ENCODE peak calls at places on chromosomes 4 and X, in ten cellular contexts. G is right atrium auricular region; J is activated CD8-positive, alpha-beta memory T cell treated with anti-CD3 and anti-CD28 coated beads, Interleukin-2, amount 50 U/mL, for 4 hours; E is CD8-positive, alpha-beta memory T cell; M is smooth muscle cell of the brain vasculature; K is cardiac fibroblast; W is SW480; I is HFF-Myc; C is A549; L is iPS DF 19.7. Z is an unnamed sample.

GRCh38 chr4:188008377-188008776 is 12.8 kb downstream of the ZFP42 start:
- DNase-seq in L (no peak), J (no peak), C (peak; percentile 59), M (peak; percentile 4), E (no peak), G (no peak), I (peak; percentile 24), W (no peak), K (peak; percentile 83), Z (peak; percentile 88)

GRCh38 chr4:106273831-106274230 is 42.2 kb downstream of the TBCK start:
- DNase-seq in K (peak; percentile 65), E (no peak), G (no peak), W (no peak), L (no peak), C (no peak), I (no peak), M (no peak), J (no peak), Z (no peak)

GRCh38 chrX:68895339-68896250 is 66.8 kb downstream of the EFNB1 start:
- DNase-seq in M (no peak), E (no peak), G (peak; percentile 66), W (peak; percentile 77), C (peak; percentile 31), K (peak; percentile 66), L (no peak), J (no peak), I (no peak), Z (peak; percentile 43)

GRCh38 chr4:54509057-54509456 is 148.7 kb upstream of the KIT start:
- DNase-seq in C (no peak), I (no peak), L (no peak), M (no peak), E (no peak), J (no peak), W (no peak), G (no peak), K (no peak), Z (no peak)

GRCh38 chr4:42428036-42428435 is 30.7 kb downstream of the SHISA3 start:
- DNase-seq in L (peak; percentile 38), J (no peak), E (no peak), K (no peak), M (no peak), W (no peak), I (no peak), C (no peak), G (no peak), Z (no peak)

GRCh38 chrX:80879143-80879542 is 69.5 kb upstream of the BRWD3 start:
- DNase-seq in K (peak; percentile 0), L (no peak), C (no peak), G (no peak), J (no peak), W (no peak), M (no peak), E (no peak), I (no peak), Z (no peak)

GRCh38 chr4:91113130-91113706 is 986.0 kb downstream of the CCSER1 start:
- DNase-seq in G (no peak), J (no peak), L (peak; percentile 50), C (peak; percentile 43), K (peak; percentile 51), W (no peak), M (no peak), E (no peak), I (no peak), Z (peak; percentile 52)

GRCh38 chrX:79140731-79141130 is 3.8 kb upstream of the GPR174 start:
- DNase-seq in J (no peak), K (no peak), W (no peak), I (no peak), C (no peak), E (no peak), L (no peak), M (no peak), G (no peak), Z (no peak)

GRCh38 chr4:150063128-150063527 is 15.1 kb upstream of the DCLK2 start:
- DNase-seq in G (no peak), J (no peak), K (peak; percentile 13), W (no peak), E (no peak), L (no peak), I (no peak), C (no peak), M (no peak), Z (no peak)